ENCODE peak calls at places on chromosomes 1 and 21, in eight cellular contexts. One of them, this sample, is unnamed.

GRCh38 chr1:115593365-115594259 is 48.2 kb upstream of the VANGL1 start:
- ATAC-seq in A549: no peak
- ATAC-seq in T-helper 17 cell: no peak
- ATAC-seq in naive thymus-derived CD8-positive, alpha-beta T cell: no peak
- ATAC-seq in right cardiac atrium: peak; percentile 69
- ATAC-seq in activated naive CD8-positive, alpha-beta T cell treated with anti-CD3 and anti-CD28 coated beads, Interleukin-2, amount 10 ng/mL, durations not matched to agents 7 days and 5 days: no peak
- ATAC-seq in GM23338: no peak
- ATAC-seq in natural killer cell: no peak
- ATAC-seq in this sample: no peak

GRCh38 chr1:16017461-16018303 is at the start of gene HSPB7:
- ATAC-seq in A549: no peak
- ATAC-seq in T-helper 17 cell: no peak
- ATAC-seq in naive thymus-derived CD8-positive, alpha-beta T cell: no peak
- ATAC-seq in right cardiac atrium: peak; percentile 67
- ATAC-seq in activated naive CD8-positive, alpha-beta T cell treated with anti-CD3 and anti-CD28 coated beads, Interleukin-2, amount 10 ng/mL, durations not matched to agents 7 days and 5 days: no peak
- ATAC-seq in GM23338: peak; percentile 54
- ATAC-seq in natural killer cell: no peak
- ATAC-seq in this sample: peak; percentile 9

GRCh38 chr1:218397752-218398339 is 52.7 kb downstream of the TGFB2 start:
- ATAC-seq in A549: peak; percentile 86
- ATAC-seq in T-helper 17 cell: no peak
- ATAC-seq in naive thymus-derived CD8-positive, alpha-beta T cell: no peak
- ATAC-seq in right cardiac atrium: no peak
- ATAC-seq in activated naive CD8-positive, alpha-beta T cell treated with anti-CD3 and anti-CD28 coated beads, Interleukin-2, amount 10 ng/mL, durations not matched to agents 7 days and 5 days: no peak
- ATAC-seq in GM23338: no peak
- ATAC-seq in natural killer cell: no peak
- ATAC-seq in this sample: peak; percentile 33

GRCh38 chr21:41759214-41759840 is 7.5 kb downstream of the RIPK4 start:
- ATAC-seq in A549: no peak
- ATAC-seq in T-helper 17 cell: no peak
- ATAC-seq in naive thymus-derived CD8-positive, alpha-beta T cell: no peak
- ATAC-seq in right cardiac atrium: no peak
- ATAC-seq in activated naive CD8-positive, alpha-beta T cell treated with anti-CD3 and anti-CD28 coated beads, Interleukin-2, amount 10 ng/mL, durations not matched to agents 7 days and 5 days: no peak
- ATAC-seq in GM23338: no peak
- ATAC-seq in natural killer cell: no peak
- ATAC-seq in this sample: no peak

GRCh38 chr21:42799516-42799915 is 79.8 kb downstream of the WDR4 start:
- ATAC-seq in A549: no peak
- ATAC-seq in T-helper 17 cell: no peak
- ATAC-seq in naive thymus-derived CD8-positive, alpha-beta T cell: no peak
- ATAC-seq in right cardiac atrium: no peak
- ATAC-seq in activated naive CD8-positive, alpha-beta T cell treated with anti-CD3 and anti-CD28 coated beads, Interleukin-2, amount 10 ng/mL, durations not matched to agents 7 days and 5 days: no peak
- ATAC-seq in GM23338: no peak
- ATAC-seq in natural killer cell: no peak
- ATAC-seq in this sample: peak; percentile 89

GRCh38 chr1:89552481-89553194 is 28.0 kb downstream of the LRRC8B start:
- ATAC-seq in A549: no peak
- ATAC-seq in T-helper 17 cell: peak; percentile 48
- ATAC-seq in naive thymus-derived CD8-positive, alpha-beta T cell: peak; percentile 56
- ATAC-seq in right cardiac atrium: peak; percentile 51
- ATAC-seq in activated naive CD8-positive, alpha-beta T cell treated with anti-CD3 and anti-CD28 coated beads, Interleukin-2, amount 10 ng/mL, durations not matched to agents 7 days and 5 days: peak; percentile 50
- ATAC-seq in GM23338: no peak
- ATAC-seq in natural killer cell: peak; percentile 62
- ATAC-seq in this sample: peak; percentile 63

GRCh38 chr1:230163205-230163604 is 96.2 kb downstream of the GALNT2 start:
- ATAC-seq in A549: no peak
- ATAC-seq in T-helper 17 cell: no peak
- ATAC-seq in naive thymus-derived CD8-positive, alpha-beta T cell: no peak
- ATAC-seq in right cardiac atrium: no peak
- ATAC-seq in activated naive CD8-positive, alpha-beta T cell treated with anti-CD3 and anti-CD28 coated beads, Interleukin-2, amount 10 ng/mL, durations not matched to agents 7 days and 5 days: no peak
- ATAC-seq in GM23338: no peak
- ATAC-seq in natural killer cell: no peak
- ATAC-seq in this sample: no peak

GRCh38 chr1:212633144-212633543 is 24.6 kb downstream of the ATF3 start:
- ATAC-seq in A549: no peak
- ATAC-seq in T-helper 17 cell: no peak
- ATAC-seq in naive thymus-derived CD8-positive, alpha-beta T cell: no peak
- ATAC-seq in right cardiac atrium: no peak
- ATAC-seq in activated naive CD8-positive, alpha-beta T cell treated with anti-CD3 and anti-CD28 coated beads, Interleukin-2, amount 10 ng/mL, durations not matched to agents 7 days and 5 days: no peak
- ATAC-seq in GM23338: no peak
- ATAC-seq in natural killer cell: no peak
- ATAC-seq in this sample: peak; percentile 69

GRCh38 chr1:19765623-19766022 is 34.1 kb downstream of the TMCO4 start:
- ATAC-seq in A549: peak; percentile 76
- ATAC-seq in T-helper 17 cell: no peak
- ATAC-seq in naive thymus-derived CD8-positive, alpha-beta T cell: no peak
- ATAC-seq in right cardiac atrium: no peak
- ATAC-seq in activated naive CD8-positive, alpha-beta T cell treated with anti-CD3 and anti-CD28 coated beads, Interleukin-2, amount 10 ng/mL, durations not matched to agents 7 days and 5 days: no peak
- ATAC-seq in GM23338: no peak
- ATAC-seq in natural killer cell: no peak
- ATAC-seq in this sample: peak; percentile 77

GRCh38 chr1:39789571-39790110 is 976 bp upstream of the BMP8B start:
- ATAC-seq in A549: no peak
- ATAC-seq in T-helper 17 cell: no peak
- ATAC-seq in naive thymus-derived CD8-positive, alpha-beta T cell: no peak
- ATAC-seq in right cardiac atrium: no peak
- ATAC-seq in activated naive CD8-positive, alpha-beta T cell treated with anti-CD3 and anti-CD28 coated beads, Interleukin-2, amount 10 ng/mL, durations not matched to agents 7 days and 5 days: no peak
- ATAC-seq in GM23338: no peak
- ATAC-seq in natural killer cell: no peak
- ATAC-seq in this sample: no peak

GRCh38 chr1:190747643-190748186 is 270.1 kb upstream of the BRINP3 start:
- ATAC-seq in A549: no peak
- ATAC-seq in T-helper 17 cell: no peak
- ATAC-seq in naive thymus-derived CD8-positive, alpha-beta T cell: no peak
- ATAC-seq in right cardiac atrium: no peak
- ATAC-seq in activated naive CD8-positive, alpha-beta T cell treated with anti-CD3 and anti-CD28 coated beads, Interleukin-2, amount 10 ng/mL, durations not matched to agents 7 days and 5 days: no peak
- ATAC-seq in GM23338: no peak
- ATAC-seq in natural killer cell: no peak
- ATAC-seq in this sample: no peak

GRCh38 chr1:117657031-117657430 is 51.2 kb downstream of the TENT5C start:
- ATAC-seq in A549: peak; percentile 64
- ATAC-seq in T-helper 17 cell: no peak
- ATAC-seq in naive thymus-derived CD8-positive, alpha-beta T cell: no peak
- ATAC-seq in right cardiac atrium: no peak
- ATAC-seq in activated naive CD8-positive, alpha-beta T cell treated with anti-CD3 and anti-CD28 coated beads, Interleukin-2, amount 10 ng/mL, durations not matched to agents 7 days and 5 days: no peak
- ATAC-seq in GM23338: no peak
- ATAC-seq in natural killer cell: peak; percentile 29
- ATAC-seq in this sample: peak; percentile 69

GRCh38 chr1:25031601-25031965 is 101.5 kb upstream of the RUNX3 start:
- ATAC-seq in A549: no peak
- ATAC-seq in T-helper 17 cell: peak; percentile 5
- ATAC-seq in naive thymus-derived CD8-positive, alpha-beta T cell: peak; percentile 10
- ATAC-seq in right cardiac atrium: no peak
- ATAC-seq in activated naive CD8-positive, alpha-beta T cell treated with anti-CD3 and anti-CD28 coated beads, Interleukin-2, amount 10 ng/mL, durations not matched to agents 7 days and 5 days: peak; percentile 1
- ATAC-seq in GM23338: no peak
- ATAC-seq in natural killer cell: no peak
- ATAC-seq in this sample: no peak

GRCh38 chr1:81157686-81158085 is 643.0 kb upstream of the ADGRL2 start:
- ATAC-seq in A549: no peak
- ATAC-seq in T-helper 17 cell: no peak
- ATAC-seq in naive thymus-derived CD8-positive, alpha-beta T cell: no peak
- ATAC-seq in right cardiac atrium: no peak
- ATAC-seq in activated naive CD8-positive, alpha-beta T cell treated with anti-CD3 and anti-CD28 coated beads, Interleukin-2, amount 10 ng/mL, durations not matched to agents 7 days and 5 days: no peak
- ATAC-seq in GM23338: no peak
- ATAC-seq in natural killer cell: no peak
- ATAC-seq in this sample: no peak

GRCh38 chr1:185488673-185489311 is 171.7 kb upstream of the IVNS1ABP start:
- ATAC-seq in A549: peak; percentile 59
- ATAC-seq in T-helper 17 cell: no peak
- ATAC-seq in naive thymus-derived CD8-positive, alpha-beta T cell: no peak
- ATAC-seq in right cardiac atrium: peak; percentile 82
- ATAC-seq in activated naive CD8-positive, alpha-beta T cell treated with anti-CD3 and anti-CD28 coated beads, Interleukin-2, amount 10 ng/mL, durations not matched to agents 7 days and 5 days: no peak
- ATAC-seq in GM23338: peak; percentile 61
- ATAC-seq in natural killer cell: no peak
- ATAC-seq in this sample: peak; percentile 83

GRCh38 chr1:180522204-180522497 is 19.8 kb upstream of the ACBD6 start:
- ATAC-seq in A549: no peak
- ATAC-seq in T-helper 17 cell: no peak
- ATAC-seq in naive thymus-derived CD8-positive, alpha-beta T cell: no peak
- ATAC-seq in right cardiac atrium: no peak
- ATAC-seq in activated naive CD8-positive, alpha-beta T cell treated with anti-CD3 and anti-CD28 coated beads, Interleukin-2, amount 10 ng/mL, durations not matched to agents 7 days and 5 days: no peak
- ATAC-seq in GM23338: peak; percentile 76
- ATAC-seq in natural killer cell: no peak
- ATAC-seq in this sample: peak; percentile 73

GRCh38 chr1:27292111-27292510 is 29.9 kb upstream of the TMEM222 start:
- ATAC-seq in A549: no peak
- ATAC-seq in T-helper 17 cell: no peak
- ATAC-seq in naive thymus-derived CD8-positive, alpha-beta T cell: no peak
- ATAC-seq in right cardiac atrium: peak; percentile 43
- ATAC-seq in activated naive CD8-positive, alpha-beta T cell treated with anti-CD3 and anti-CD28 coated beads, Interleukin-2, amount 10 ng/mL, durations not matched to agents 7 days and 5 days: no peak
- ATAC-seq in GM23338: no peak
- ATAC-seq in natural killer cell: no peak
- ATAC-seq in this sample: no peak

GRCh38 chr1:100229681-100230443 is 19.8 kb downstream of the DBT start:
- ATAC-seq in A549: no peak
- ATAC-seq in T-helper 17 cell: no peak
- ATAC-seq in naive thymus-derived CD8-positive, alpha-beta T cell: no peak
- ATAC-seq in right cardiac atrium: no peak
- ATAC-seq in activated naive CD8-positive, alpha-beta T cell treated with anti-CD3 and anti-CD28 coated beads, Interleukin-2, amount 10 ng/mL, durations not matched to agents 7 days and 5 days: no peak
- ATAC-seq in GM23338: no peak
- ATAC-seq in natural killer cell: no peak
- ATAC-seq in this sample: no peak

GRCh38 chr1:157542676-157543075 is 9.6 kb downstream of the FCRL5 start:
- ATAC-seq in A549: no peak
- ATAC-seq in T-helper 17 cell: no peak
- ATAC-seq in naive thymus-derived CD8-positive, alpha-beta T cell: no peak
- ATAC-seq in right cardiac atrium: no peak
- ATAC-seq in activated naive CD8-positive, alpha-beta T cell treated with anti-CD3 and anti-CD28 coated beads, Interleukin-2, amount 10 ng/mL, durations not matched to agents 7 days and 5 days: no peak
- ATAC-seq in GM23338: no peak
- ATAC-seq in natural killer cell: no peak
- ATAC-seq in this sample: peak; percentile 10